ENCODE peak calls at places on chromosomes 4 and X, in five cellular contexts. U, H, I, G and S are unnamed samples.

GRCh38 chr4:20847124-20847747 is 147.0 kb downstream of the PACRGL start:
- DNase-seq in U (no peak), I (no peak), G (no peak), H (no peak), S (no peak)

GRCh38 chrX:123277347-123277746 is 93.3 kb downstream of the GRIA3 start:
- DNase-seq in G (no peak), U (no peak), I (no peak), H (peak; percentile 17), S (no peak)

GRCh38 chr4:105022811-105023667 is 123.6 kb upstream of the TET2 start:
- DNase-seq in H (no peak), U (peak; percentile 3), I (peak; percentile 84), G (no peak), S (no peak)

GRCh38 chr4:187444061-187444460 is 551.5 kb upstream of the ZFP42 start:
- DNase-seq in H (no peak), I (no peak), U (peak; percentile 34), G (no peak), S (no peak)

GRCh38 chr4:56129431-56129861 is 180.7 kb downstream of the CEP135 start:
- DNase-seq in U (no peak), H (peak; percentile 79), I (peak; percentile 68), G (no peak), S (no peak)

GRCh38 chrX:40104649-40105015 is 6.9 kb upstream of the BCOR start:
- DNase-seq in G (peak; percentile 74), H (no peak), U (peak; percentile 67), I (peak; percentile 65), S (no peak)

GRCh38 chr4:20832821-20833220 is 132.6 kb downstream of the PACRGL start:
- DNase-seq in U (peak; percentile 0), I (no peak), G (no peak), H (no peak), S (no peak)

GRCh38 chr4:14345356-14345775 is 656.9 kb upstream of the CPEB2 start:
- DNase-seq in H (no peak), U (peak; percentile 66), G (no peak), I (peak; percentile 41), S (no peak)

GRCh38 chr4:143699331-143700059 is 980 bp downstream of the FREM3 start:
- DNase-seq in G (no peak), U (no peak), H (peak; percentile 41), I (no peak), S (no peak)

GRCh38 chrX:109760241-109760921 is 27.3 kb upstream of the ACSL4 start:
- DNase-seq in H (no peak), U (no peak), I (peak; percentile 54), G (no peak), S (no peak)

GRCh38 chr4:76779740-76780459 is 118.0 kb downstream of the SOWAHB start:
- DNase-seq in H (no peak), G (no peak), U (peak; percentile 78), I (no peak), S (peak; percentile 41)

GRCh38 chrX:129239371-129239770 is 283.9 kb downstream of the SMARCA1 start:
- DNase-seq in U (peak; percentile 1), G (no peak), I (no peak), H (no peak), S (no peak)

GRCh38 chr4:151624606-151625565 is 135.9 kb downstream of the GATB start:
- DNase-seq in H (no peak), U (no peak), I (no peak), G (no peak), S (no peak)

GRCh38 chrX:154719132-154719675 is 31.7 kb downstream of the GAB3 start:
- DNase-seq in H (no peak), I (peak; percentile 81), G (no peak), U (peak; percentile 85), S (no peak)

GRCh38 chr4:7992846-7993245 is 53.2 kb upstream of the AFAP1 start:
- DNase-seq in H (no peak), I (no peak), U (no peak), G (no peak), S (no peak)

GRCh38 chrX:15146515-15146914 is 123.4 kb downstream of the ASB9 start:
- DNase-seq in H (peak; percentile 50), U (no peak), I (peak; percentile 58), G (peak; percentile 46), S (no peak)

GRCh38 chrX:13855689-13856425 is 39.0 kb upstream of the GPM6B start:
- DNase-seq in G (no peak), H (no peak), U (no peak), I (peak; percentile 6), S (no peak)

GRCh38 chr4:112855058-112855457 is 194.4 kb upstream of the ANK2 start:
- DNase-seq in G (no peak), H (no peak), U (no peak), I (no peak), S (no peak)

GRCh38 chrX:43655961-43656494 is at the start of gene MAOA:
- DNase-seq in I (peak; percentile 33), G (peak; percentile 80), U (no peak), H (peak; percentile 60), S (no peak)

GRCh38 chrX:134572816-134573682 is 85.2 kb downstream of the PLAC1 start:
- DNase-seq in H (no peak), G (no peak), U (peak; percentile 48), I (peak; percentile 92), S (no peak)

GRCh38 chrX:123797543-123798447 is 62.1 kb upstream of the XIAP start:
- DNase-seq in H (no peak), G (no peak), U (no peak), I (peak; percentile 7), S (no peak)

GRCh38 chrX:74520291-74520690 is 94.1 kb downstream of the RLIM start:
- DNase-seq in G (no peak), H (no peak), U (no peak), I (no peak), S (no peak)

GRCh38 chr4:16717266-16717970 is 181.0 kb downstream of the LDB2 start:
- DNase-seq in H (no peak), G (no peak), I (no peak), U (peak; percentile 35), S (no peak)

GRCh38 chr4:171940656-171941055 is 127.5 kb downstream of the GALNTL6 start:
- DNase-seq in I (no peak), H (no peak), U (no peak), G (no peak), S (no peak)

GRCh38 chr4:188262464-188262863 is 123.2 kb downstream of the TRIML1 start:
- DNase-seq in H (no peak), U (peak; percentile 86), G (no peak), I (no peak), S (peak; percentile 8)

GRCh38 chrX:11059923-11060322 is 51.2 kb upstream of the HCCS start:
- DNase-seq in U (peak; percentile 35), H (no peak), I (peak; percentile 36), G (no peak), S (no peak)

GRCh38 chrX:153765138-153766079 is 1.4 kb downstream of the PLXNB3 start:
- DNase-seq in G (peak; percentile 63), I (no peak), U (peak; percentile 5), H (no peak), S (no peak)

GRCh38 chrX:68599256-68600152 is 48.0 kb upstream of the STARD8 start:
- DNase-seq in I (peak; percentile 20), G (no peak), U (peak; percentile 4), H (peak; percentile 32), S (no peak)

GRCh38 chrX:9318213-9318612 is 146.6 kb upstream of the TBL1X start:
- DNase-seq in G (no peak), U (no peak), I (peak; percentile 35), H (no peak), S (no peak)

GRCh38 chr4:14234330-14234729 is 606.8 kb upstream of the BOD1L1 start:
- DNase-seq in I (peak; percentile 53), G (no peak), H (no peak), U (no peak), S (no peak)

GRCh38 chrX:148580016-148580415 is 79.6 kb downstream of the AFF2 start:
- DNase-seq in G (no peak), H (no peak), I (no peak), U (no peak), S (no peak)

GRCh38 chrX:3939967-3940610 is 226.6 kb upstream of the PRKX start:
- DNase-seq in U (peak; percentile 20), I (peak; percentile 50), G (no peak), H (peak; percentile 51), S (no peak)

GRCh38 chrX:10574663-10575062 is 45.7 kb downstream of the MID1 start:
- DNase-seq in I (peak; percentile 78), G (no peak), H (no peak), U (no peak), S (no peak)

GRCh38 chrX:112163916-112164315 is 81.3 kb upstream of the TRPC5 start:
- DNase-seq in H (no peak), U (peak; percentile 49), I (no peak), G (no peak), S (no peak)

GRCh38 chr4:78545275-78546246 is 6.0 kb upstream of the ANXA3 start:
- DNase-seq in G (no peak), I (peak; percentile 31), H (no peak), U (peak; percentile 69), S (no peak)

DNA sequence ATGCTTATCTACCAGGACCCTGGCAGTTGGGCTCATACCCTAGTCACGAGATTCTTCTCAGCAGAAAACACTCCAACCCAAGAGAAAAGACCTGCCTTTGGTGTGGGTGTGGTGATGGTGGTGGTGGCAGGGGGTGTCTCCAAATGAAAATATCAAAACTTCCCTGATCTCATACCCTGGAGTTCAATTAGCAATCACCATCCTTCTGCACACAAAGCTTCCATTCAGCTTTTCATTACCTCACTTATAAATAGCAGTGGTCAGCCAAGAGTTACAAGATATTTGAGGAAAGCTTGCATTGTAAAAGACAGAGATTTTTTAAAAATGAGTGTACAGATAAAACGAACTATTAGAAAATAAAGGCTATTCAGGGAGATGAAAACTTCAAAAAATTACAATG is 580.8 kb upstream of the MAGEB2 start:
- DNase-seq in I (no peak), H (no peak), U (peak; percentile 54), G (no peak), S (no peak)
- H3K27me3 ChIP-seq in I (no peaks in the 10 kb centered on the region), H (no peaks in the 10 kb centered on the region), U (no peaks in the 10 kb centered on the region), G (no peaks in the 10 kb centered on the region), S (no peaks in the 10 kb centered on the region)

GRCh38 chr4:128604840-128605239 is 204.7 kb upstream of the JADE1 start:
- DNase-seq in I (peak; percentile 49), G (no peak), U (peak; percentile 47), H (no peak), S (no peak)
- H3K27ac ChIP-seq in I (no peak overlapping the region), G (no peak overlapping the region), U (no peak overlapping the region), H (no peak overlapping the region), S (no peak overlapping the region)

GRCh38 chr4:84497835-84498202 is 1.3 kb downstream of the NKX6-1 start:
- DNase-seq in H (no peak), U (no peak), I (no peak), G (no peak), S (no peak)

GRCh38 chr4:84496356-84497219 is 2.5 kb downstream of the NKX6-1 start:
- DNase-seq in U (no peak), I (no peak), H (peak; percentile 73), G (peak; percentile 59), S (no peak)

GRCh38 chr4:84497220-84497834 is 1.8 kb downstream of the NKX6-1 start:
- DNase-seq in I (no peak), U (peak; percentile 2), G (peak; percentile 64), H (peak; percentile 34), S (no peak)

GRCh38 chr4:84499065-84499982 is at the start of gene NKX6-1:
- DNase-seq in G (peak; percentile 92), I (peak; percentile 91), U (peak; percentile 53), H (peak; percentile 98), S (no peak)

GRCh38 chr4:84498203-84499026 is 677 bp downstream of the NKX6-1 start:
- DNase-seq in U (peak; percentile 7), G (peak; percentile 74), H (peak; percentile 63), I (peak; percentile 36), S (no peak)
- H3K4me3 ChIP-seq in U (peak overlapping the region; percentile 48), G (peak overlapping the region; percentile 52), H (peak overlapping the region; percentile 86), I (peak overlapping the region; percentile 90), S (peak overlapping the region; percentile 50)

GRCh38 chrX:141839856-141840255 is 1.7 kb downstream of the MAGEC3 start:
- DNase-seq in H (no peak), U (no peak), G (no peak), I (peak; percentile 23), S (no peak)
- H3K27me3 ChIP-seq in H (no peaks in the 10 kb centered on the region), U (no peaks in the 10 kb centered on the region), G (no peaks in the 10 kb centered on the region), I (no peaks in the 10 kb centered on the region), S (no peaks in the 10 kb centered on the region)